ENCODE peak calls at places on chromosomes 2 and 18, in seven cellular contexts. O is AML-193; T is osteocyte; R is activated CD4-positive, CD25-positive, alpha-beta regulatory T cell treated with anti-CD3 and anti-CD28 coated beads, Interleukin-2, amount 50 U/mL, for 72 hours; K is NCI-H1417; Z is coronary artery; Y is PC-3. Q is an unnamed sample.

GRCh38 chr2:139059617-139060016 is 279.4 kb upstream of the NXPH2 start:
- DNase-seq in Z (no peak), T (no peak), O (no peak), Y (peak; percentile 78), K (no peak), R (no peak), Q (no peak)

GRCh38 chr2:238096311-238097011 is 3.7 kb upstream of the ESPNL start:
- DNase-seq in T (peak; percentile 84), Z (no peak), Y (no peak), K (peak; percentile 80), O (no peak), R (no peak), Q (no peak)

GRCh38 chr18:61891271-61891670 is 1.5 kb downstream of the RNF152 start:
- DNase-seq in O (no peak), Z (no peak), T (no peak), K (no peak), Y (peak; percentile 23), R (no peak), Q (no peak)

GRCh38 chr2:195686564-195686963 is 29.5 kb downstream of the SLC39A10 start:
- DNase-seq in T (no peak), K (no peak), O (no peak), R (no peak), Y (no peak), Z (no peak), Q (no peak)

GRCh38 chr18:45755936-45756335 is 32.0 kb downstream of the SLC14A1 start:
- DNase-seq in R (no peak), Z (peak; percentile 78), T (no peak), O (no peak), Y (peak; percentile 54), K (peak; percentile 14), Q (no peak)

GRCh38 chr2:201447116-201447515 is 4.1 kb downstream of the TRAK2 start:
- DNase-seq in T (no peak), O (no peak), Y (no peak), Z (no peak), R (no peak), K (no peak), Q (no peak)

GRCh38 chr2:25290811-25291510 is 50.8 kb downstream of the DNMT3A start:
- DNase-seq in K (peak; percentile 19), T (no peak), Y (no peak), R (no peak), O (no peak), Z (no peak), Q (no peak)

GRCh38 chr18:23502516-23503037 is 734 bp upstream of the RMC1 start:
- DNase-seq in K (no peak), R (no peak), O (peak; percentile 38), Y (no peak), Z (no peak), T (no peak), Q (no peak)

GRCh38 chr2:187319441-187320108 is 128.5 kb downstream of the CALCRL start:
- DNase-seq in K (no peak), T (no peak), R (no peak), O (no peak), Z (no peak), Y (peak; percentile 5), Q (no peak)

GRCh38 chr18:61308795-61309393 is 24.3 kb upstream of the CDH20 start:
- DNase-seq in Z (no peak), O (no peak), R (no peak), T (no peak), Y (peak; percentile 5), K (peak; percentile 19), Q (no peak)

GRCh38 chr2:15770148-15770547 is 170.2 kb upstream of the MYCN start:
- DNase-seq in O (no peak), R (no peak), Y (no peak), K (no peak), T (no peak), Z (no peak), Q (no peak)

GRCh38 chr2:219247678-219248642 is 2.7 kb downstream of the STK16 start:
- DNase-seq in Y (no peak), R (peak; percentile 38), K (no peak), O (peak; percentile 52), T (no peak), Z (no peak), Q (no peak)

GRCh38 chr2:57902578-57902977 is 144.0 kb upstream of the VRK2 start:
- DNase-seq in Y (peak; percentile 48), O (no peak), K (no peak), T (no peak), Z (no peak), R (no peak), Q (no peak)